ENCODE peak calls at places on chromosomes 12 and 14, in eight cellular contexts. D is sigmoid colon, M is breast epithelium, I is stomach, E is HepG2, C is HCT116, R is Panc1, F is suprapubic skin. Z is an unnamed sample.

GRCh38 chr14:98323850-98324249 is 948.1 kb downstream of the BCL11B start:
- DNase-seq in D (no peak), M (no peak), I (no peak), E (no peak), C (no peak), R (no peak), F (no peak), Z (no peak)

GRCh38 chr12:31832740-31833540 is 104.1 kb upstream of the AMN1 start:
- DNase-seq in D (no peak), M (no peak), I (no peak), E (no peak), C (no peak), R (no peak), F (no peak), Z (no peak)

GRCh38 chr14:85528882-85529585 is 910 bp upstream of the FLRT2 start:
- DNase-seq in D (no peak), M (no peak), I (no peak), E (no peak), C (no peak), R (no peak), F (no peak), Z (no peak)

GRCh38 chr12:82873951-82874350 is 187.2 kb downstream of the TMTC2 start:
- DNase-seq in D (no peak), M (no peak), I (no peak), E (no peak), C (no peak), R (no peak), F (no peak), Z (no peak)

GRCh38 chr12:113399490-113399889 is 4.2 kb downstream of the SDS start:
- DNase-seq in D (no peak), M (no peak), I (no peak), E (no peak), C (no peak), R (no peak), F (no peak), Z (no peak)

GRCh38 chr12:11780521-11781101 is 131.1 kb downstream of the ETV6 start:
- DNase-seq in D (no peak), M (no peak), I (no peak), E (no peak), C (no peak), R (no peak), F (no peak), Z (no peak)

GRCh38 chr12:75565795-75566194 is 54.4 kb upstream of the KRR1 start:
- DNase-seq in D (no peak), M (no peak), I (no peak), E (no peak), C (no peak), R (no peak), F (no peak), Z (no peak)

GRCh38 chr14:24677956-24678355 is 44.0 kb upstream of the GZMB start:
- DNase-seq in D (no peak), M (no peak), I (no peak), E (no peak), C (no peak), R (no peak), F (no peak), Z (no peak)

GRCh38 chr14:105142651-105143450 is 25.7 kb downstream of the JAG2 start:
- DNase-seq in D (peak; percentile 52), M (no peak), I (no peak), E (no peak), C (no peak), R (no peak), F (peak; percentile 78), Z (no peak)

GRCh38 chr12:114625294-114625851 is 58.6 kb downstream of the TBX3 start:
- DNase-seq in D (no peak), M (no peak), I (peak; percentile 31), E (peak; percentile 74), C (peak; percentile 52), R (peak; percentile 15), F (no peak), Z (peak; percentile 35)

GRCh38 chr14:100677925-100678765 is 48.5 kb upstream of the DLK1 start:
- DNase-seq in D (peak; percentile 83), M (no peak), I (peak; percentile 58), E (no peak), C (no peak), R (no peak), F (no peak), Z (peak; percentile 55)

GRCh38 chr12:109950625-109951024 is 45.5 kb downstream of the GIT2 start:
- DNase-seq in D (no peak), M (no peak), I (no peak), E (no peak), C (no peak), R (no peak), F (no peak), Z (no peak)

GRCh38 chr12:112121780-112122565 is 3.4 kb upstream of the TRAFD1 start:
- DNase-seq in D (peak; percentile 96), M (peak; percentile 74), I (peak; percentile 60), E (no peak), C (peak; percentile 26), R (no peak), F (no peak), Z (no peak)

GRCh38 chr14:74531467-74531866 is 37.9 kb downstream of the ISCA2 start:
- DNase-seq in D (no peak), M (no peak), I (peak; percentile 28), E (peak; percentile 16), C (peak; percentile 63), R (no peak), F (no peak), Z (no peak)

GRCh38 chr14:29528889-29529288 is 398.8 kb downstream of the PRKD1 start:
- DNase-seq in D (no peak), M (no peak), I (no peak), E (no peak), C (no peak), R (no peak), F (no peak), Z (peak; percentile 52)

GRCh38 chr12:68832504-68832867 is 24.5 kb downstream of the MDM2 start:
- DNase-seq in D (no peak), M (no peak), I (no peak), E (no peak), C (no peak), R (no peak), F (no peak), Z (no peak)

GRCh38 chr12:68828669-68829068 is 20.7 kb downstream of the MDM2 start:
- DNase-seq in D (no peak), M (no peak), I (no peak), E (no peak), C (no peak), R (no peak), F (no peak), Z (no peak)

GRCh38 chr12:68831751-68832503 is 23.9 kb downstream of the MDM2 start:
- DNase-seq in D (no peak), M (no peak), I (no peak), E (no peak), C (no peak), R (no peak), F (no peak), Z (no peak)

GRCh38 chr12:68833508-68833907 is 25.5 kb downstream of the MDM2 start:
- DNase-seq in D (no peak), M (no peak), I (no peak), E (no peak), C (no peak), R (no peak), F (no peak), Z (no peak)

DNA sequence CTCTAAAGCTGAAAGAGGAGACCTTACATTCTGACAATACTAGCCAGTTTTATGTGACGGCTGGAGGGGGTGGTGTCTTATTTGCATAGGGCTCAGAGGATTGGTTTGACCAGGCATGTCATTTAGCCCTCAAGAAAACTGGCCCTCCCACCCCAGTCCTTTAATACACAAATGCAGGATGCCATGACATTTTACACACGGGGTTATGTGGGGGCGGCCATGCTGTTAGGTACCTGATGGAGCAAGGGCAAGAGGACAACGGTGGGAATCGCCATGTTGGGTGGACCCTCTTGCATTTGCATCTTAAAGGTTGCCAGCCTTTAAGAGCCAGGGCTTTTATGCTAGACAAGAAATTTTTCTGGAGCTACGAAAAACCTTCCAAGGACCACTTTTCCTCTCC is 23.3 kb downstream of the MDM2 start:
- DNase-seq in D (no peak), M (no peak), I (no peak), E (no peak), C (no peak), R (no peak), F (no peak), Z (no peak)
- TF ChIP-seq POLR2AphosphoS5 in D (no peak), M (no peak), I (no peak), E (no peak), C (peak; percentile 11), R (no peak), F (no peak), Z (no peak)

DNA sequence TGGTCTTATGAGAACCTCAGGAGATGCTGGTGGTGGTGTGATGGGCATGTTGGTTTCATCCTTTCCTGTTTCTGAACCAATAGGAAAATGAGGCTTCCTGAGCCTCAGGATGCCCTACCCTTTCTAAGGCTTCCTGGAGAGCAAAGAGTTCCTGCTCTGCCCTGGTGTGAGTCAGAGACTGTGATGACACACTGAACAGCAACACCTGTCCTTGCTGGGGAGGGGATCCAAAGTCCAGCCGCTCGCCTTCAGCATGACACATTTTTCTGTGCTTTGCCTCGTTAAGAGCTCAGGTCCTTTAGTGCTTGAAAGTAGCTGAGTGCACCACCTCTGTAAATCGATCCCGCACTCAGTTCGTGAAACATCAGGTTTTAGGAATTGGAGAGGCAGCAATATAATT is 116.0 kb downstream of the CACNA1C start:
- DNase-seq in D (peak; percentile 54), M (no peak), I (no peak), E (peak; percentile 81), C (peak; percentile 32), R (no peak), F (peak; percentile 15), Z (no peak)
- TF ChIP-seq POLR2AphosphoS5 in D (no peak), M (no peak), I (no peak), E (no peak), C (no peak), R (no peak), F (no peak), Z (no peak)

DNA sequence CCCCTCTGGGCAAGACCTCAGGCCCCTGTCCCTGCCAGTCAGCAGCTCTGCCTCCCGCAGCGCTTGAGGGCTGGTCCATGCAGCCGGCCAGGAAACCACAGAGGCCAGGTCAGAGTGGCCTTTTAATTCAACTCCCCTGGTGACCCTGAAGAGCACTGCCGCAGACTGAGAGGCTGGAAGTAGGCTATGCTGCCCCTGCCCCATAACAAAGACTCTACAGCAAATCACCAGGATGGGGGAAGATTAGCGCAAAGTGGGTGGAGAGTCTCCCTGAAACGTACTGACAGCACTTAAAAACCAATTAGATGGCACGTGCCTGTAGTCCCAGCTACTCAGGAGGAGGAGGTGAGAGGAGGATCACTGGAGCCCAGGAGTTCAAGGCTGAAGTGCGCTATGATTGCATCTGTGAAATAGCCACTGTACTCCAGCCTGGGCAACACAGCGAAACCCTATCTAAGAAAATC is 70.5 kb downstream of the ITPK1 start:
- DNase-seq in D (no peak), M (no peak), I (no peak), E (peak; percentile 65), C (no peak), R (no peak), F (no peak), Z (no peak)
- TF ChIP-seq POLR2AphosphoS5 in D (no peak), M (no peak), I (no peak), E (no peak), C (no peak), R (no peak), F (no peak), Z (no peak)

DNA sequence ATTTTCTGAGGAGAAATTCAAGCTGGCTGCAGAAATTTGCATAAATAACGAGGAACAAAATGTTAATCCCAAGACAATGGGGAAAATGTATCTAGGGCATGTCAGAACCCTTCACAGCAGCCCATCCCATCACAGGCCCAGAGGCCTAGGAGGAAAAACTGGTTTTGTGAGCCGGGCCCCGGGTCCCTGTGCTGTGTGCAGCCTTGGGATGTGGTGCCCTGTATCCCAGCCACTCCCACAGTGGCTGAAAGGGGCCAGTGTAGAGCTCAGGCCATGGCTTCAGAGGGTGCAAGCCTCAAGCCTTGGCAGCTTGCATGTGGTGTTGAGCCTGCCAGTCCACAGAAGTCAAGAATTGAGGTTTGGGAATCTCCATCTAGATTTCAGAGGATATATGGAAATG is 57.7 kb downstream of the NPAS3 start:
- DNase-seq in D (no peak), M (no peak), I (no peak), E (no peak), C (no peak), R (no peak), F (no peak), Z (no peak)
- TF ChIP-seq POLR2AphosphoS5 in D (no peak), M (no peak), I (no peak), E (no peak), C (no peak), R (no peak), F (no peak), Z (no peak)